ENCODE peak calls at places on chromosomes 13 and 19, in four cellular contexts. L is fibroblast of lung, F is fibroblast of mammary gland, O is cardiac fibroblast. H is an unnamed sample.
A peak's percentile ranks its signal among the peaks of the same experiment; 100 is the strongest.

GRCh38 chr19:30148803-30149202 is 206.8 kb downstream of the URI1 start:
- DNase-seq in L (no peak), F (no peak), O (no peak), H (no peak)

GRCh38 chr19:47022541-47023447 is 3.2 kb downstream of the NPAS1 start:
- DNase-seq in L (no peak), F (no peak), O (no peak), H (no peak)

GRCh38 chr13:94267581-94267980 is 211.9 kb downstream of the DCT start:
- DNase-seq in L (no peak), F (no peak), O (no peak), H (no peak)

GRCh38 chr13:25980255-25980654 is 71.6 kb downstream of the SHISA2 start:
- DNase-seq in L (peak; percentile 10), F (no peak), O (peak; percentile 22), H (no peak)

GRCh38 chr13:80214050-80214449 is 126.9 kb downstream of the SPRY2 start:
- DNase-seq in L (peak; percentile 74), F (no peak), O (no peak), H (no peak)

GRCh38 chr19:7257148-7258041 is 36.8 kb downstream of the INSR start:
- DNase-seq in L (peak; percentile 85), F (peak; percentile 73), O (peak; percentile 60), H (no peak)

GRCh38 chr13:111621164-111621563 is 300.7 kb downstream of the TEX29 start:
- DNase-seq in L (no peak), F (no peak), O (no peak), H (no peak)

GRCh38 chr19:53467503-53468262 is at the start of gene ZNF813:
- DNase-seq in L (peak; percentile 76), F (peak; percentile 75), O (peak; percentile 81), H (peak; percentile 79)

GRCh38 chr19:18558595-18558994 is 925 bp downstream of the KXD1 start:
- DNase-seq in L (no peak), F (no peak), O (no peak), H (no peak)

GRCh38 chr13:23922005-23922932 is 25.0 kb upstream of the C1QTNF9B start:
- DNase-seq in L (peak; percentile 60), F (no peak), O (no peak), H (no peak)

GRCh38 chr19:58518261-58519086 is 1.1 kb downstream of the ZBTB45 start:
- DNase-seq in L (no peak), F (no peak), O (peak; percentile 7), H (peak; percentile 50)

GRCh38 chr13:49220035-49220855 is at the start of gene MLNR:
- DNase-seq in L (peak; percentile 40), F (peak; percentile 33), O (no peak), H (no peak)

GRCh38 chr19:15454371-15454800 is 4.6 kb upstream of the WIZ start:
- DNase-seq in L (no peak), F (no peak), O (no peak), H (no peak)

GRCh38 chr19:13526552-13526951 is 20.3 kb upstream of the CACNA1A start:
- DNase-seq in L (peak; percentile 1), F (peak; percentile 15), O (peak; percentile 19), H (no peak)

GRCh38 chr19:33815410-33816340 is 19.0 kb downstream of the KCTD15 start:
- DNase-seq in L (peak; percentile 49), F (peak; percentile 35), O (peak; percentile 41), H (peak; percentile 18)

GRCh38 chr19:48975947-48976847 is 11.1 kb downstream of the FTL start:
- DNase-seq in L (no peak), F (peak; percentile 28), O (peak; percentile 27), H (no peak)

GRCh38 chr19:15869109-15869555 is 28.7 kb downstream of the CYP4F2 start:
- DNase-seq in L (peak; percentile 1), F (peak; percentile 29), O (peak; percentile 5), H (peak; percentile 18)

GRCh38 chr13:73056054-73056962 is 2.5 kb upstream of the KLF5 start:
- DNase-seq in L (peak; percentile 98), F (peak; percentile 80), O (peak; percentile 83), H (peak; percentile 57)

GRCh38 chr13:33262997-33263396 is 22.6 kb downstream of the STARD13 start:
- DNase-seq in L (no peak), F (no peak), O (no peak), H (no peak)

GRCh38 chr13:96834626-96835025 is 159.7 kb downstream of the OXGR1 start:
- DNase-seq in L (no peak), F (no peak), O (no peak), H (no peak)

GRCh38 chr19:45200614-45201013 is 22.0 kb downstream of the BLOC1S3 start:
- DNase-seq in L (peak; percentile 30), F (peak; percentile 71), O (peak; percentile 43), H (peak; percentile 51)

GRCh38 chr13:37777676-37778075 is 91.9 kb downstream of the TRPC4 start:
- DNase-seq in L (peak; percentile 63), F (no peak), O (no peak), H (no peak)

GRCh38 chr19:18254546-18255500 is 19.4 kb downstream of the IQCN start:
- DNase-seq in L (no peak), F (no peak), O (peak; percentile 5), H (no peak)

GRCh38 chr13:113471844-113472243 is 18.6 kb upstream of the ADPRHL1 start:
- DNase-seq in L (no peak), F (no peak), O (no peak), H (no peak)

GRCh38 chr13:26168276-26168814 is 53.8 kb downstream of the RNF6 start:
- DNase-seq in L (no peak), F (no peak), O (peak; percentile 76), H (peak; percentile 40)

GRCh38 chr13:108895220-108895704 is 265.9 kb downstream of the MYO16 start:
- DNase-seq in L (peak; percentile 41), F (peak; percentile 71), O (peak; percentile 77), H (peak; percentile 69)

GRCh38 chr13:100520936-100521765 is 67.4 kb downstream of the GGACT start:
- DNase-seq in L (no peak), F (no peak), O (no peak), H (peak; percentile 11)
- TF ChIP-seq CTCF in L (no peak), F (no peak), O (no peak), H (no peak)

DNA sequence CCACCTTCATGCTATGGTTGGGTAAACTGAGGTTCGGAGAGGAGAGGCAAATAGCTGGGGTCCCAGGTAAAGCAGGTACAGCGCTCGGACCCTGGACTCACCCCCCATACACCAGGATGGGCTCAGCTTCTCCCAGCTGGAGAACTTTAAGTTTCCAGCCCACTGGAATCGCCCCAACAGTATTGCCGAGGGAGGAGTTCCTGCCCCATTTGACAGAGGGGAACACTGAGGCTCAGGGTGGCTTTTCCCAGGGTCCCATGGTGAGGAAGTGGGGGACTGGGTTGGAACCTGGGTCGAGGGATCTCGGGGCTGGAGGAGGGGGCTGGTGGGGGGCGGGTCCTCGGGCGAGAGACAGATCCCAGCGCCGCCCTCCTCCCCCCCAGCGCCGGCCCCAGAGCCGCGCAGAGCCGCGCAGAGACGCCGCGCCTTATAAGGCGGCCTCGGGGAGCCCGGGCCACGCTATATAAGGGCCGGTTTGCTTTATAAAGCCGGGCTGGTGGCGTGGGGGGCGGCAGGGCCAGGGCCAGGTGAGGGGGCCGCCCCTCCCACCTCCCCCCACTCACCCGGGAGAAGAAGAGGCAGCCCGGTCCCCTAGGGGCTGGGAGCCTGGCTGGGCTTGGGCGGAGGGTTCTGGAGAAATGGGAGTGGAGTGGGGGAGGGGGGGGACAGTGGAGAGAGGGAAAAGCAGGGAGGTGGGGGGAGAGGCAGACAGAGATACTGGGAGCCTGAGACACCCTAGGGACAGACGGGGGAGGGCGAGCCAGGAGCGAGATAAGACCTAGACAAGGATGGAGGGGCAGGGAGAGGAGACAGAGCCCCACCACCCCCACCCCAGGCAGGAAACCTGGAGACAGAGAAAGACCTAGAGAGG is 1.1 kb downstream of the CNN1 start:
- DNase-seq in L (peak; percentile 56), F (no peak), O (no peak), H (peak; percentile 43)
- H3K4me3 ChIP-seq in L (peak overlapping the region; percentile 36), F (no peak overlapping the region), O (no peak overlapping the region), H (peak overlapping the region; percentile 6)

GRCh38 chr13:110109140-110109783 is 197.7 kb downstream of the COL4A1 start:
- DNase-seq in L (no peak), F (peak; percentile 35), O (peak; percentile 28), H (no peak)

GRCh38 chr13:110106726-110107125 is 200.2 kb downstream of the COL4A1 start:
- DNase-seq in L (peak; percentile 39), F (no peak), O (no peak), H (peak; percentile 76)

GRCh38 chr13:110108348-110109139 is 198.4 kb downstream of the COL4A1 start:
- DNase-seq in L (peak; percentile 86), F (peak; percentile 90), O (peak; percentile 92), H (peak; percentile 95)

GRCh38 chr13:110109910-110110309 is 197.0 kb downstream of the COL4A1 start:
- DNase-seq in L (peak; percentile 96), F (peak; percentile 96), O (peak; percentile 90), H (peak; percentile 96)

GRCh38 chr13:110107568-110108347 is 199.2 kb downstream of the COL4A1 start:
- DNase-seq in L (no peak), F (no peak), O (peak; percentile 29), H (no peak)
- TF ChIP-seq CTCF in L (no peak), F (peak; percentile 10), O (peak; percentile 13), H (no peak)

GRCh38 chr19:38734176-38734425 is 10.2 kb downstream of the CAPN12 start:
- DNase-seq in L (no peak), F (no peak), O (no peak), H (no peak)

GRCh38 chr19:38736413-38737280 is 7.6 kb downstream of the CAPN12 start:
- DNase-seq in L (peak; percentile 45), F (peak; percentile 12), O (no peak), H (peak; percentile 21)

GRCh38 chr19:38736036-38736412 is 8.2 kb downstream of the CAPN12 start:
- DNase-seq in L (peak; percentile 50), F (peak; percentile 15), O (no peak), H (peak; percentile 59)

GRCh38 chr19:38734426-38735256 is 9.6 kb downstream of the CAPN12 start:
- DNase-seq in L (peak; percentile 30), F (no peak), O (no peak), H (peak; percentile 49)

GRCh38 chr19:38735257-38735686 is 9.0 kb downstream of the CAPN12 start:
- DNase-seq in L (no peak), F (no peak), O (no peak), H (no peak)
- H3K4me3 ChIP-seq in L (no peak overlapping the region), F (no peak overlapping the region), O (no peak overlapping the region), H (no peak overlapping the region)

DNA sequence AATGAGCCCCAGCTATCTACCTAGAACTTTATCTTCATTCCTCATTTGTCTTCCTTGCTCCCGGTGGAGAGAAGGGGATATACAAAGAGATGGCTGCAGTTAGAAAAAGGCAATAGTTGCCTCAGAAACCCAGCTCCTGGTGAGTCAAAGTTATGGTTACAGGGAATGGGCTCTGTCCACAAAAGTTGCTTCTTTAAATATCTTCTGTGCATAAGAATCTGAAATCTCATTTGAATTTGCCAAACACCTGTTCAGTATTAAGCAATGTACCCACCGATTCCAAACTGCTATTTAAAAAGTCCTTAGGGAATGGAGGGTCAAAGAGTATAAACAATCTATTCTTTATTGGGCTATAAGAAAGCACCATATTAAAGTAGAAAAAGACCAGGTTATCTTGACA is 48.4 kb downstream of the DCLK1 start:
- DNase-seq in L (no peak), F (no peak), O (no peak), H (no peak)
- TF ChIP-seq CTCF in L (no peak), F (no peak), O (no peak), H (no peak)

GRCh38 chr13:50762969-50763568 is 80.4 kb downstream of the DLEU7 start:
- DNase-seq in L (no peak), F (no peak), O (no peak), H (no peak)
- H3K4me3 ChIP-seq in L (no peak overlapping the region), F (no peak overlapping the region), O (no peak overlapping the region), H (no peak overlapping the region)

H was measured in foreskin fibroblast.